ENCODE peak calls at places on chromosomes 7 and 10, in five cellular contexts. U is nephron progenitor cell, D is PC-3, N is NB4, A is colonic mucosa. V is an unnamed sample.
A peak's percentile ranks its signal among the peaks of the same experiment; 100 is the strongest.

GRCh38 chr7:102193806-102194205 is 92.9 kb upstream of the SH2B2 start:
- DNase-seq in U (no peak), D (no peak), N (no peak), A (no peak), V (peak; percentile 28)

GRCh38 chr7:76108540-76109233 is 60.8 kb downstream of the MDH2 start:
- DNase-seq in U (peak; percentile 34), D (peak; percentile 90), N (no peak), A (peak; percentile 94), V (peak; percentile 33)

GRCh38 chr7:152335900-152336571 is 99.8 kb downstream of the KMT2C start:
- DNase-seq in U (no peak), D (no peak), N (no peak), A (no peak), V (peak; percentile 29)

GRCh38 chr10:120336910-120337540 is 120.0 kb upstream of the PLPP4 start:
- DNase-seq in U (peak; percentile 76), D (peak; percentile 71), N (peak; percentile 61), A (peak; percentile 51), V (peak; percentile 24)

GRCh38 chr7:142956951-142957623 is 5.1 kb downstream of the KEL start:
- DNase-seq in U (no peak), D (peak; percentile 66), N (no peak), A (no peak), V (no peak)

GRCh38 chr7:41448104-41448503 is 254.8 kb downstream of the INHBA start:
- DNase-seq in U (no peak), D (peak; percentile 16), N (no peak), A (no peak), V (no peak)

GRCh38 chr7:96093435-96093834 is 228.5 kb downstream of the SLC25A13 start:
- DNase-seq in U (no peak), D (peak; percentile 84), N (no peak), A (no peak), V (peak; percentile 84)

GRCh38 chr10:25451401-25451800 is 276.6 kb downstream of the GPR158 start:
- DNase-seq in U (no peak), D (no peak), N (no peak), A (no peak), V (no peak)

GRCh38 chr7:37592366-37592765 is 91.2 kb upstream of the GPR141 start:
- DNase-seq in U (no peak), D (no peak), N (no peak), A (no peak), V (no peak)

GRCh38 chr7:112204072-112204775 is 2.0 kb downstream of the DOCK4 start:
- DNase-seq in U (peak; percentile 16), D (peak; percentile 19), N (no peak), A (peak; percentile 22), V (peak; percentile 13)

GRCh38 chr7:103499976-103500375 is 54.0 kb upstream of the SLC26A5 start:
- DNase-seq in U (no peak), D (peak; percentile 46), N (no peak), A (no peak), V (no peak)

GRCh38 chr10:128854965-128855364 is 612.1 kb upstream of the MGMT start:
- DNase-seq in U (peak; percentile 15), D (no peak), N (no peak), A (peak; percentile 75), V (peak; percentile 0)

DNA sequence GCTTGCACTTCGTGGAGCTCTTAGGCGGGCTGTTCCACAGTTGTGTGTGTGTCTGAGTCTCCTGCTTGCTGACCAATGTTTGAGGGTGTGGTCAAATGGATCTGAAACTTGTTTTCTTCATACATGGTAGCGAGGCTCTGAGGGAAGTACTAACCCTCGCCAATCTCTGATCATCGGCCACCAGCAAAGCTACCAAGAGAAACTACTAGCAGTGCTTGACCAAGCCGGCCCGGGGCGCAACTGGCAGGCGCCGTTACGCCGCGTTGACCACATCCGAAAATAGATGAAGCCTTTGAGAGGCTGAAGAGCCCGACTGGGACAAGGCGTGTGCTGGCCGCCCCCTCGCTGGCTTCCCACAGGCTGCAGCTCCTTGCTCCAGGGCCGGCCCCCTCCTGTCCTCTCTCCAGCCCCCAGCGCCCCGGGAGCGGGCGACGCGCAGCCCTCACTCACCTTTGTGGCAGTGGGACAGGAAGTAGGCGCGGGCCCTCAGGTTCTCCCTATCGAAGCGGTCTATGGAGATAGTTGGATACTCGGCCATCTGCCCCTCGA is 370 bp downstream of the DCLRE1C start:
- DNase-seq in U (peak; percentile 64), D (peak; percentile 12), N (peak; percentile 82), A (peak; percentile 48), V (peak; percentile 70)
- TF ChIP-seq CTCF in U (no peak), D (no peak), N (no peak), A (no peak), V (peak; percentile 15)

GRCh38 chr10:113216068-113216467 is 266.0 kb downstream of the TCF7L2 start:
- DNase-seq in U (no peak), D (peak; percentile 50), N (no peak), A (no peak), V (peak; percentile 20)
- TF ChIP-seq CTCF in U (no peak), D (peak; percentile 67), N (no peak), A (no peak), V (peak; percentile 20)

DNA sequence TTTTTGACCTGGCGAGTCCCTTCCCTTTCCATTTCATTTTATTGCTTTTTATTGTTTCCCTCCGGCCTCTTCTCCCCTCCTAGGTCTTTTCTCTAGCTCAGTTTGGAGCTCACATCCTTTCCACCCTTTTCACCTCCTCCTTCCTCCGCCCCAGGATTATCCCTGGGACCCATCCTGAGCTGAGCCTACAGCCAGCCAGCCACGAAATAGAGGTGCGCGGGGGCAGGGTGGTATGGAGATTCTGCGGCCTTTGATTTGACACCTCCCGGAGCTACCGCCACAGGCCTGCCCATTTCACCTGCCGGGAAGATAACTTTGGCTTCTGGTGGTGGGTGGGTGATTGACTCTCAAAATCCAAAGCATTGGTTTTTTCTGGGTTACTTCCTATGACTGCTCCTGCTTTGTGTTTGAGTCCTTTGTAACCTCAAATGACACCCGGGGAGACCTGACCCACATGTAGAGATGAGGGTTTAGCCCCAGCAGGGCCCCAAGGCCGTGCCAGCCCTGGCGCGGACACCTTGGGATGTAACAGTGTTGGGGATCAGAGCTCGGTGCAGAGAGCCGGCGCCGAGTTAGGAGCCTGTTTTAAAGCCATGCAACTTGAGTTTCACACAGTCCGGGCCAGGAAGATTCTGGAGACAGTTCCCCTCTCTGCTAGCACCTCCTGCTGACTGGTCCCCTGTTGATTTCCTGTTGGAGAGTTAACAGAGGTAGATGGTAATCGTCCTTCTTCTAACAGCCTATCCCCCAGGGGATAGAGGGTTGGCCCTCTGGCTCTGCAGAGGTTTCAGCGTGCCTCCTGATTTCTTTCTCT is 1.5 kb downstream of the DUSP5 start:
- DNase-seq in U (peak; percentile 31), D (peak; percentile 68), N (peak; percentile 86), A (peak; percentile 53), V (peak; percentile 76)
- TF ChIP-seq CTCF in U (no peak), D (peak; percentile 24), N (peak; percentile 21), A (no peak), V (peak; percentile 28)

GRCh38 chr10:107899663-107900062 is 735.2 kb upstream of the SORCS1 start:
- DNase-seq in U (no peak), D (no peak), N (no peak), A (no peak), V (no peak)
- TF ChIP-seq CTCF in U (no peak), D (no peak), N (no peak), A (no peak), V (no peak)

DNA sequence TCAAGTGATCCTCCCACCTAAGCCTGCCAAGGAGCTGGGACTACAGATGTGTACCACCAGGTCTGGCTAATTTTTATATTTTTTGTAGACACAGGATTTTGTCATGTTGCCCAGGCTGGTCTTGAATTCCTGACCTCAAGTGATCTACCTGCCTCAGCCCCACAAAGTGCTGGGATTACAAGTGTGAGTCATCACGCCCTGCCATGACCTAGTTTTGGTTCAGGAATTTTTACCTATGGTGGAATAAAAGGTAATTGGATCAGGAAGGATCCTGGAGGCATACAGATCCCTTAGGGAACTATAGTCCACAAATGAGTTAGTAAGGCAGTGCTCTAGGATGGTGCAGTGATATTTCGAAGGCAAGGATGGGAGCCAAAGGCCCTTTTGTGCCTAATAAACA is 717.9 kb downstream of the PHTF2 start:
- DNase-seq in U (no peak), D (peak; percentile 14), N (no peak), A (no peak), V (no peak)
- TF ChIP-seq CTCF in U (no peak), D (no peak), N (no peak), A (no peak), V (no peak)

V was measured in astrocyte of the spinal cord.